ENCODE peak calls at places on chromosomes 11 and 22, in ten cellular contexts. D is EH; U is GM13977; X is NCI-H1105 treated with DMSO at 0.1 percent for 48 hours; P is fibroblast of the aortic adventitia; M is RPMI7951; Q is activated T-cell treated with anti-CD3 and anti-CD28 coated beads, Interleukin-2, amount 50 U/mL, for 48 hours; N is cardiac fibroblast; S is HCEC 1CT; B is activated CD8-positive, alpha-beta memory T cell treated with anti-CD3 and anti-CD28 coated beads, Interleukin-2, amount 50 U/mL, for 48 hours. W is an unnamed sample.

GRCh38 chr11:12119502-12119901 is 9.1 kb downstream of the MICAL2 start:
- DNase-seq in M (no peak), P (no peak), D (no peak), U (no peak), S (no peak), X (peak), N (no peak), Q (no peak), B (no peak), W (no peak)

GRCh38 chr11:71078482-71078881 is 173.9 kb downstream of the SHANK2 start:
- DNase-seq in D (no peak), X (peak), S (no peak), N (peak), B (no peak), P (no peak), Q (no peak), U (no peak), M (peak), W (no peak)

GRCh38 chr11:100774859-100775258 is 87.8 kb downstream of the ARHGAP42 start:
- DNase-seq in B (no peak), X (no peak), U (no peak), N (no peak), S (no peak), Q (no peak), M (no peak), D (no peak), P (no peak), W (no peak)

GRCh38 chr11:86861810-86862209 is 61.5 kb downstream of the PRSS23 start:
- DNase-seq in S (no peak), U (no peak), P (no peak), B (no peak), D (no peak), M (no peak), N (no peak), X (no peak), Q (no peak), W (no peak)

GRCh38 chr22:46652081-46652929 is 32.1 kb downstream of the GRAMD4 start:
- DNase-seq in N (peak), U (no peak), P (peak), Q (no peak), D (peak), X (no peak), B (no peak), M (no peak), S (peak), W (peak)

GRCh38 chr11:130449996-130450419 is 1.6 kb downstream of the ADAMTS15 start:
- DNase-seq in B (no peak), M (no peak), D (peak), N (peak), Q (no peak), U (no peak), S (no peak), X (no peak), P (peak), W (peak)

GRCh38 chr22:43171607-43172006 is 15.3 kb downstream of the TTLL12 start:
- DNase-seq in Q (no peak), N (no peak), M (no peak), U (no peak), P (no peak), D (no peak), B (no peak), X (no peak), S (no peak), W (no peak)

GRCh38 chr22:44697423-44698179 is 4.4 kb upstream of the PRR5 start:
- DNase-seq in S (peak), X (no peak), N (peak), U (peak), P (peak), B (peak), Q (peak), D (peak), M (peak), W (peak)

GRCh38 chr11:76266269-76266668 is 60.0 kb upstream of the WNT11 start:
- DNase-seq in Q (no peak), N (peak), P (peak), U (no peak), X (no peak), S (peak), M (peak), D (peak), B (no peak), W (peak)